ENCODE peak calls at places on chromosomes 3 and 15, in eight cellular contexts. I, V, R, N, G, K, B and Y are unnamed samples.
A peak's percentile ranks its signal among the peaks of the same experiment; 100 is the strongest.

GRCh38 chr15:41842229-41842628 is 3.6 kb downstream of the PLA2G4B start:
- DNase-seq in R (no peak), I (no peak), B (no peak), N (no peak), K (no peak), V (no peak), G (no peak), Y (no peak)

GRCh38 chr15:70680817-70681216 is 82.5 kb downstream of the UACA start:
- DNase-seq in N (no peak), G (no peak), V (no peak), R (no peak), I (no peak), K (no peak), B (no peak), Y (no peak)

GRCh38 chr15:77541421-77542181 is 91.1 kb downstream of the LINGO1 start:
- DNase-seq in N (no peak), V (no peak), K (no peak), G (no peak), R (peak; percentile 61), B (no peak), I (peak; percentile 74), Y (peak; percentile 66)

GRCh38 chr3:197344582-197345318 is 46.3 kb upstream of the DLG1 start:
- DNase-seq in R (no peak), K (no peak), B (no peak), N (no peak), I (no peak), V (no peak), G (no peak), Y (no peak)

GRCh38 chr15:76932090-76932966 is 779 bp downstream of the RCN2 start:
- DNase-seq in R (no peak), N (no peak), V (no peak), I (no peak), B (peak; percentile 27), G (no peak), K (no peak), Y (no peak)

GRCh38 chr15:88331291-88331690 is 74.8 kb upstream of the NTRK3 start:
- DNase-seq in B (peak; percentile 36), N (no peak), I (peak; percentile 33), R (no peak), V (peak; percentile 14), K (peak; percentile 91), G (no peak), Y (peak; percentile 79)

GRCh38 chr15:78988361-78988911 is 43.6 kb upstream of the CTSH start:
- DNase-seq in R (no peak), N (peak; percentile 81), V (peak; percentile 67), I (peak; percentile 96), K (no peak), G (peak; percentile 99), B (peak; percentile 99), Y (peak; percentile 84)

GRCh38 chr3:20154928-20155327 is 31.1 kb downstream of the SGO1 start:
- DNase-seq in K (no peak), N (no peak), V (no peak), B (no peak), I (no peak), R (no peak), G (no peak), Y (no peak)

GRCh38 chr3:23904545-23904944 is 12.2 kb downstream of the NKIRAS1 start:
- DNase-seq in K (no peak), B (no peak), N (no peak), V (no peak), G (no peak), R (no peak), I (no peak), Y (no peak)

GRCh38 chr3:4406746-4407568 is 60.1 kb downstream of the SUMF1 start:
- DNase-seq in B (no peak), V (no peak), G (peak; percentile 91), N (no peak), I (no peak), R (no peak), K (no peak), Y (peak; percentile 71)

GRCh38 chr3:4310971-4311370 is 7.8 kb downstream of the SETMAR start:
- DNase-seq in R (no peak), I (no peak), B (no peak), K (no peak), V (no peak), N (no peak), G (no peak), Y (peak; percentile 75)

GRCh38 chr3:19888428-19889152 is 45.4 kb downstream of the EFHB start:
- DNase-seq in I (no peak), V (no peak), R (no peak), N (no peak), G (no peak), B (peak; percentile 37), K (no peak), Y (no peak)

GRCh38 chr3:176950743-176951142 is 246.5 kb downstream of the TBL1XR1 start:
- DNase-seq in I (peak; percentile 24), G (peak; percentile 94), N (no peak), B (peak; percentile 55), R (no peak), V (no peak), K (no peak), Y (no peak)

GRCh38 chr3:46668116-46668515 is 25.4 kb downstream of the ALS2CL start:
- DNase-seq in N (no peak), K (no peak), V (peak; percentile 6), B (no peak), I (no peak), G (no peak), R (no peak), Y (no peak)

GRCh38 chr15:85792102-85792731 is 2.5 kb downstream of the KLHL25 start:
- DNase-seq in K (no peak), R (no peak), V (no peak), N (no peak), G (no peak), B (no peak), I (no peak), Y (no peak)

GRCh38 chr3:3015472-3016089 is 94.6 kb downstream of the IL5RA start:
- DNase-seq in G (peak; percentile 51), R (peak; percentile 3), I (no peak), V (no peak), B (no peak), K (no peak), N (no peak), Y (peak; percentile 85)